ENCODE peak calls at places on chromosomes 4 and X, in seven cellular contexts. P is activated T-cell treated with anti-CD3 and anti-CD28 coated beads, Interleukin-2, amount 50 U/mL, for 1 hour; M is activated T-helper 1 cell treated with anti-CD3 and anti-CD28 coated beads, Interleukin-12 subunit alpha, Interleukin-12 subunit beta, Interleukin-2, Interleukin-4 antibody, amounts not matched to agents 30 ng/mL and 10 ng/mL and 1 ng/mL, durations not matched to agents 14 hours and 24 hours and 36 hours; U is iPS DF 6.9; D is omental fat pad; X is fibroblast of gingiva; L is neural crest cell. C is an unnamed sample.

GRCh38 chr4:188282620-188283232 is 143.5 kb downstream of the TRIML1 start:
- DNase-seq in P (no peak), M (no peak), U (no peak), D (no peak), X (no peak), L (peak; percentile 2), C (no peak)

GRCh38 chr4:140099993-140100392 is 54.0 kb downstream of the MAML3 start:
- DNase-seq in P (peak; percentile 25), M (no peak), U (no peak), D (no peak), X (no peak), L (no peak), C (no peak)

GRCh38 chr4:3389186-3389878 is 52.4 kb upstream of the HGFAC start:
- DNase-seq in P (no peak), M (no peak), U (no peak), D (no peak), X (no peak), L (no peak), C (no peak)

GRCh38 chr4:145820407-145820806 is 118.2 kb downstream of the ZNF827 start:
- DNase-seq in P (no peak), M (no peak), U (no peak), D (no peak), X (no peak), L (no peak), C (no peak)

GRCh38 chrX:55240788-55241187 is 20.6 kb downstream of the PAGE5 start:
- DNase-seq in P (no peak), M (no peak), U (no peak), D (no peak), X (no peak), L (no peak), C (no peak)

GRCh38 chr4:155339588-155339987 is 37.2 kb downstream of the MAP9 start:
- DNase-seq in P (no peak), M (no peak), U (no peak), D (no peak), X (no peak), L (no peak), C (no peak)

GRCh38 chr4:111761531-111761930 is 383.7 kb upstream of the FAM241A start:
- DNase-seq in P (no peak), M (no peak), U (no peak), D (no peak), X (no peak), L (no peak), C (no peak)

GRCh38 chr4:134944115-134944514 is 742.5 kb upstream of the PABPC4L start:
- DNase-seq in P (no peak), M (no peak), U (no peak), D (no peak), X (no peak), L (no peak), C (no peak)

GRCh38 chr4:85416094-85416493 is 58.9 kb upstream of the ARHGAP24 start:
- DNase-seq in P (no peak), M (no peak), U (no peak), D (no peak), X (no peak), L (no peak), C (no peak)

GRCh38 chr4:73257995-73258667 is 467 bp downstream of the ANKRD17 start:
- DNase-seq in P (no peak), M (peak; percentile 5), U (no peak), D (no peak), X (peak; percentile 21), L (no peak), C (no peak)

GRCh38 chr4:105092768-105093167 is 53.9 kb upstream of the TET2 start:
- DNase-seq in P (no peak), M (no peak), U (no peak), D (no peak), X (no peak), L (no peak), C (no peak)

GRCh38 chrX:8748855-8749254 is 16.9 kb upstream of the ANOS1 start:
- DNase-seq in P (no peak), M (no peak), U (no peak), D (no peak), X (peak; percentile 3), L (no peak), C (peak; percentile 20)

GRCh38 chr4:76200771-76201224 is 12.8 kb downstream of the SCARB2 start:
- DNase-seq in P (no peak), M (no peak), U (no peak), D (no peak), X (no peak), L (no peak), C (no peak)

GRCh38 chrX:43655961-43656494 is at the start of gene MAOA:
- DNase-seq in P (peak; percentile 46), M (no peak), U (no peak), D (peak; percentile 41), X (peak; percentile 86), L (no peak), C (no peak)

GRCh38 chr4:122639181-122639580 is 18.3 kb upstream of the IL21 start:
- DNase-seq in P (no peak), M (no peak), U (no peak), D (no peak), X (no peak), L (no peak), C (no peak)

GRCh38 chr4:74632634-74633033 is 161.7 kb downstream of the BTC start:
- DNase-seq in P (no peak), M (no peak), U (no peak), D (no peak), X (peak; percentile 85), L (no peak), C (no peak)

GRCh38 chr4:6695660-6696581 is 2.2 kb downstream of the S100P start:
- DNase-seq in P (peak; percentile 60), M (peak; percentile 67), U (no peak), D (no peak), X (peak; percentile 21), L (no peak), C (no peak)

GRCh38 chr4:40976343-40976742 is 226.6 kb downstream of the NSUN7 start:
- DNase-seq in P (no peak), M (no peak), U (no peak), D (no peak), X (peak; percentile 48), L (peak; percentile 28), C (no peak)

GRCh38 chrX:107711521-107712041 is 64.0 kb downstream of the TSC22D3 start:
- DNase-seq in P (peak; percentile 45), M (no peak), U (no peak), D (no peak), X (no peak), L (no peak), C (no peak)

GRCh38 chr4:112270643-112271484 is 14.8 kb downstream of the TIFA start:
- DNase-seq in P (no peak), M (no peak), U (no peak), D (no peak), X (peak; percentile 17), L (no peak), C (no peak)

GRCh38 chrX:58025979-58026378 is 115.7 kb upstream of the ZXDA start:
- DNase-seq in P (no peak), M (no peak), U (no peak), D (no peak), X (no peak), L (no peak), C (peak; percentile 2)

GRCh38 chrX:132023117-132023895 is at the start of gene STK26:
- DNase-seq in P (peak; percentile 80), M (peak; percentile 75), U (no peak), D (no peak), X (peak; percentile 43), L (peak; percentile 72), C (no peak)

GRCh38 chr4:5870701-5871100 is 22.2 kb downstream of the CRMP1 start:
- DNase-seq in P (no peak), M (no peak), U (no peak), D (no peak), X (no peak), L (no peak), C (no peak)

GRCh38 chrX:71846429-71846828 is 64.2 kb upstream of the NHSL2 start:
- DNase-seq in P (no peak), M (no peak), U (no peak), D (no peak), X (no peak), L (no peak), C (no peak)

GRCh38 chr4:139834210-139834609 is 168.6 kb downstream of the MGST2 start:
- DNase-seq in P (no peak), M (no peak), U (no peak), D (no peak), X (no peak), L (no peak), C (no peak)

GRCh38 chr4:19319607-19320006 is 932.1 kb upstream of the SLIT2 start:
- DNase-seq in P (no peak), M (no peak), U (no peak), D (no peak), X (no peak), L (no peak), C (no peak)

GRCh38 chr4:115537387-115537786 is 424.0 kb upstream of the NDST4 start:
- DNase-seq in P (no peak), M (no peak), U (no peak), D (no peak), X (no peak), L (no peak), C (no peak)

GRCh38 chr4:58359590-58359989 is 1249.4 kb upstream of the IGFBP7 start:
- DNase-seq in P (no peak), M (no peak), U (no peak), D (no peak), X (no peak), L (no peak), C (no peak)

GRCh38 chr4:157779084-157779483 is 393.7 kb downstream of the GASK1B start:
- DNase-seq in P (no peak), M (no peak), U (no peak), D (no peak), X (no peak), L (no peak), C (no peak)

GRCh38 chrX:43813898-43814297 is 68.4 kb downstream of the MAOB start:
- DNase-seq in P (no peak), M (no peak), U (peak; percentile 20), D (no peak), X (no peak), L (peak; percentile 1), C (no peak)

GRCh38 chr4:6493668-6494304 is 21.4 kb upstream of the PPP2R2C start:
- DNase-seq in P (no peak), M (no peak), U (no peak), D (no peak), X (no peak), L (no peak), C (no peak)

GRCh38 chr4:100486496-100486895 is 31.3 kb downstream of the EMCN start:
- DNase-seq in P (no peak), M (no peak), U (no peak), D (no peak), X (no peak), L (no peak), C (no peak)

GRCh38 chr4:10173754-10174749 is 57.5 kb upstream of the WDR1 start:
- DNase-seq in P (no peak), M (no peak), U (no peak), D (no peak), X (no peak), L (no peak), C (no peak)

GRCh38 chr4:70613893-70614572 is 14.5 kb upstream of the ENAM start:
- DNase-seq in P (no peak), M (no peak), U (no peak), D (no peak), X (peak; percentile 10), L (no peak), C (no peak)

GRCh38 chrX:46912673-46913491 is 661 bp downstream of the JADE3 start:
- DNase-seq in P (peak; percentile 45), M (no peak), U (no peak), D (no peak), X (peak; percentile 12), L (peak; percentile 44), C (no peak)

GRCh38 chr4:27318740-27319139 is 458.1 kb downstream of the STIM2 start:
- DNase-seq in P (no peak), M (no peak), U (peak; percentile 68), D (no peak), X (no peak), L (peak; percentile 53), C (peak; percentile 61)

C was measured in iPS DF 19.7.